ENCODE peak calls at places on chromosomes 12 and 14, in four cellular contexts. P, B, X and Z are unnamed samples.

GRCh38 chr14:70722418-70722817 is 80.7 kb downstream of the TTC9 start:
- DNase-seq in P (no peak), B (no peak), X (no peak), Z (no peak)

GRCh38 chr12:67772276-67773169 is 124.0 kb downstream of the DYRK2 start:
- DNase-seq in B (peak; percentile 96), P (peak; percentile 74), X (no peak), Z (peak; percentile 96)

GRCh38 chr12:42729532-42729895 is 140.0 kb upstream of the PRICKLE1 start:
- DNase-seq in B (no peak), P (peak; percentile 48), X (no peak), Z (no peak)

GRCh38 chr12:66851134-66851533 is 172.3 kb upstream of the GRIP1 start:
- DNase-seq in X (no peak), B (no peak), P (no peak), Z (no peak)

GRCh38 chr12:109775172-109775881 is 57.9 kb downstream of the TRPV4 start:
- DNase-seq in X (no peak), B (peak; percentile 48), P (peak; percentile 58), Z (no peak)

GRCh38 chr12:24780969-24781368 is 167.9 kb downstream of the BCAT1 start:
- DNase-seq in P (no peak), B (peak; percentile 30), X (no peak), Z (no peak)

GRCh38 chr12:31732926-31733548 is 4.2 kb upstream of the AMN1 start:
- DNase-seq in X (peak; percentile 94), P (peak; percentile 94), B (peak; percentile 95), Z (peak; percentile 89)

GRCh38 chr12:119512772-119513497 is 80.6 kb upstream of the TMEM233 start:
- DNase-seq in B (no peak), P (no peak), X (no peak), Z (no peak)

GRCh38 chr12:126493366-126494108 is 1428.3 kb downstream of the AACS start:
- DNase-seq in B (no peak), X (no peak), P (peak; percentile 9), Z (no peak)

GRCh38 chr12:69555461-69555860 is 29.8 kb upstream of the CCT2 start:
- DNase-seq in B (no peak), P (peak; percentile 87), X (peak; percentile 50), Z (no peak)

GRCh38 chr12:106342397-106343212 is 14.9 kb upstream of the POLR3B start:
- DNase-seq in X (no peak), B (no peak), P (peak; percentile 71), Z (no peak)

GRCh38 chr12:27861428-27862167 is 81.6 kb upstream of the MANSC4 start:
- DNase-seq in P (peak; percentile 31), X (no peak), B (no peak), Z (no peak)

GRCh38 chr14:102859911-102860310 is 62.6 kb upstream of the AMN start:
- DNase-seq in P (no peak), X (no peak), B (no peak), Z (no peak)

GRCh38 chr14:22907429-22907828 is 11.5 kb downstream of the RBM23 start:
- DNase-seq in B (no peak), X (no peak), P (no peak), Z (no peak)

GRCh38 chr14:103537175-103537990 is 8.4 kb downstream of the TRMT61A start:
- DNase-seq in X (no peak), P (no peak), B (no peak), Z (no peak)

GRCh38 chr14:52051251-52051650 is 17.6 kb downstream of the NID2 start:
- DNase-seq in P (no peak), X (no peak), B (no peak), Z (no peak)

GRCh38 chr14:100850841-100851585 is 25.1 kb downstream of the MEG3 start:
- DNase-seq in P (no peak), B (no peak), X (no peak), Z (no peak)

GRCh38 chr12:10466311-10466710 is 13.1 kb upstream of the KLRC1 start:
- DNase-seq in X (no peak), B (no peak), P (no peak), Z (no peak)

GRCh38 chr12:131862994-131863710 is 31.3 kb upstream of the ULK1 start:
- DNase-seq in P (peak; percentile 21), X (no peak), B (no peak), Z (no peak)

GRCh38 chr14:56005580-56006053 is 112.6 kb upstream of the PELI2 start:
- DNase-seq in X (no peak), B (no peak), P (no peak), Z (no peak)

GRCh38 chr14:90698379-90698869 is 117.8 kb downstream of the TTC7B start:
- DNase-seq in B (no peak), X (no peak), P (peak; percentile 62), Z (no peak)

GRCh38 chr12:76555226-76555767 is 4.3 kb downstream of the OSBPL8 start:
- DNase-seq in B (no peak), P (no peak), X (no peak), Z (no peak)

GRCh38 chr14:91090733-91091132 is 23.1 kb upstream of the DGLUCY start:
- DNase-seq in X (no peak), B (no peak), P (no peak), Z (no peak)

GRCh38 chr12:90712671-90713070 is 242.3 kb downstream of the CCER1 start:
- DNase-seq in X (no peak), P (no peak), B (no peak), Z (no peak)

GRCh38 chr12:56565510-56566101 is 44.0 kb downstream of the RBMS2 start:
- DNase-seq in P (peak; percentile 72), X (no peak), B (peak; percentile 33), Z (no peak)

GRCh38 chr14:101288436-101289229 is 272.7 kb upstream of the DIO3 start:
- DNase-seq in X (no peak), B (no peak), P (no peak), Z (no peak)